ENCODE peak calls at places on chromosomes 16 and 17, in six cellular contexts. W, D, T, L, E and P are unnamed samples.

GRCh38 chr16:23334421-23334853 is 32.3 kb downstream of the SCNN1B start:
- DNase-seq in L (no peak), D (no peak), W (no peak), T (no peak), E (no peak), P (no peak)

GRCh38 chr17:10029129-10029528 is 124.1 kb upstream of the RCVRN start:
- DNase-seq in L (no peak), D (no peak), E (no peak), W (no peak), T (no peak), P (no peak)

GRCh38 chr17:68576811-68577551 is 24.2 kb downstream of the FAM20A start:
- DNase-seq in E (no peak), T (no peak), L (no peak), W (no peak), D (no peak), P (no peak)

GRCh38 chr16:84489141-84489540 is 15.3 kb downstream of the MEAK7 start:
- DNase-seq in E (no peak), T (no peak), L (no peak), D (no peak), W (no peak), P (no peak)

GRCh38 chr16:53766304-53767016 is 62.5 kb downstream of the FTO start:
- DNase-seq in D (peak; percentile 59), T (no peak), L (no peak), W (no peak), E (no peak), P (no peak)

GRCh38 chr17:48995871-48996695 is 1.1 kb upstream of the IGF2BP1 start:
- DNase-seq in E (no peak), W (peak; percentile 83), L (peak; percentile 84), D (no peak), T (no peak), P (no peak)

GRCh38 chr16:5069048-5069447 is 2.6 kb upstream of the ALG1 start:
- DNase-seq in L (no peak), W (no peak), D (no peak), E (no peak), T (no peak), P (no peak)

GRCh38 chr16:85395913-85396878 is 216.9 kb upstream of the GSE1 start:
- DNase-seq in E (no peak), T (no peak), W (no peak), L (no peak), D (peak; percentile 91), P (no peak)

GRCh38 chr16:12468552-12468951 is 335.1 kb downstream of the CPPED1 start:
- DNase-seq in W (no peak), L (no peak), E (no peak), D (no peak), T (no peak), P (no peak)

GRCh38 chr17:82212331-82213250 is at the start of gene CCDC57:
- DNase-seq in L (peak; percentile 63), E (no peak), T (peak; percentile 43), D (peak; percentile 74), W (peak; percentile 80), P (no peak)

GRCh38 chr16:87246269-87247065 is 70.7 kb downstream of the C16orf95 start:
- DNase-seq in W (no peak), T (no peak), L (no peak), E (no peak), D (no peak), P (no peak)

GRCh38 chr17:78075545-78075944 is 53.0 kb downstream of the TMC6 start:
- DNase-seq in L (no peak), W (no peak), D (no peak), T (no peak), E (no peak), P (no peak)

GRCh38 chr17:78131172-78132085 is 858 bp downstream of the TMC8 start:
- DNase-seq in D (no peak), T (peak; percentile 42), W (no peak), E (no peak), L (no peak), P (no peak)

GRCh38 chr17:35553310-35553709 is 7.3 kb downstream of the SLFN14 start:
- DNase-seq in E (no peak), T (no peak), W (no peak), D (no peak), L (no peak), P (no peak)

GRCh38 chr16:57892041-57892440 is 78.9 kb downstream of the CNGB1 start:
- DNase-seq in E (no peak), T (no peak), D (peak; percentile 85), W (peak; percentile 74), L (peak; percentile 73), P (no peak)

GRCh38 chr17:59504821-59505220 is 60.6 kb upstream of the DHX40 start:
- DNase-seq in D (no peak), L (no peak), T (no peak), E (no peak), W (no peak), P (no peak)

GRCh38 chr16:89290887-89291286 is 73.4 kb downstream of the ZNF778 start:
- DNase-seq in W (no peak), D (no peak), T (no peak), E (no peak), L (no peak), P (no peak)

GRCh38 chr17:63537991-63538692 is 12.1 kb upstream of the DCAF7 start:
- DNase-seq in E (no peak), T (no peak), L (no peak), D (no peak), W (peak; percentile 37), P (no peak)

GRCh38 chr16:86880316-86881117 is 302.2 kb downstream of the FOXL1 start:
- DNase-seq in L (no peak), E (no peak), D (no peak), W (no peak), T (no peak), P (no peak)

GRCh38 chr16:1333149-1333812 is at the start of gene BAIAP3:
- DNase-seq in L (no peak), D (peak; percentile 56), T (no peak), W (peak; percentile 49), E (peak; percentile 31), P (no peak)

GRCh38 chr16:81861915-81862314 is 82.8 kb downstream of the PLCG2 start:
- DNase-seq in E (no peak), T (no peak), D (no peak), W (no peak), L (peak; percentile 57), P (no peak)